ENCODE peak calls at places on chromosomes 7 and 10, in seven cellular contexts. H is CD8-positive, alpha-beta memory T cell; N is tibial nerve; P is ascending aorta; F is fibroblast of lung; W is GM06990; I is dorsolateral prefrontal cortex. G is an unnamed sample.

GRCh38 chr7:11760372-11760771 is 71.6 kb downstream of the THSD7A start:
- DNase-seq in H (no peak), N (no peak), P (no peak), F (no peak), W (no peak), I (no peak), G (peak)

GRCh38 chr7:105178177-105178576 is 164.2 kb downstream of the KMT2E start:
- DNase-seq in H (no peak), N (no peak), P (no peak), F (no peak), W (no peak), I (no peak), G (no peak)

GRCh38 chr7:121966538-121967332 is 93.8 kb downstream of the PTPRZ1 start:
- DNase-seq in H (no peak), N (no peak), P (no peak), F (no peak), W (no peak), I (no peak), G (no peak)

GRCh38 chr7:146175716-146176115 is 59.1 kb downstream of the CNTNAP2 start:
- DNase-seq in H (no peak), N (no peak), P (no peak), F (no peak), W (no peak), I (no peak), G (peak)

GRCh38 chr7:106905734-106906133 is 40.7 kb downstream of the PIK3CG start:
- DNase-seq in H (no peak), N (no peak), P (no peak), F (no peak), W (no peak), I (no peak), G (no peak)

GRCh38 chr7:45661302-45661995 is 87.3 kb downstream of the ADCY1 start:
- DNase-seq in H (no peak), N (no peak), P (peak), F (no peak), W (no peak), I (no peak), G (no peak)

GRCh38 chr7:98352621-98353020 is 48.3 kb downstream of the BAIAP2L1 start:
- DNase-seq in H (no peak), N (no peak), P (no peak), F (peak), W (no peak), I (no peak), G (peak)

GRCh38 chr7:141563956-141564623 is 12.9 kb downstream of the AGK start:
- DNase-seq in H (no peak), N (no peak), P (no peak), F (no peak), W (no peak), I (no peak), G (peak)

GRCh38 chr7:151968357-151968756 is 12.1 kb downstream of the GALNTL5 start:
- DNase-seq in H (no peak), N (no peak), P (peak), F (no peak), W (no peak), I (no peak), G (no peak)

GRCh38 chr7:150938566-150938965 is 39.6 kb downstream of the KCNH2 start:
- DNase-seq in H (no peak), N (no peak), P (peak), F (no peak), W (no peak), I (no peak), G (no peak)
- H3K4me3 ChIP-seq in H (peak), N (no peak), P (no peak), F (no peak), W (no peak), I (no peak), G (no peak)

DNA sequence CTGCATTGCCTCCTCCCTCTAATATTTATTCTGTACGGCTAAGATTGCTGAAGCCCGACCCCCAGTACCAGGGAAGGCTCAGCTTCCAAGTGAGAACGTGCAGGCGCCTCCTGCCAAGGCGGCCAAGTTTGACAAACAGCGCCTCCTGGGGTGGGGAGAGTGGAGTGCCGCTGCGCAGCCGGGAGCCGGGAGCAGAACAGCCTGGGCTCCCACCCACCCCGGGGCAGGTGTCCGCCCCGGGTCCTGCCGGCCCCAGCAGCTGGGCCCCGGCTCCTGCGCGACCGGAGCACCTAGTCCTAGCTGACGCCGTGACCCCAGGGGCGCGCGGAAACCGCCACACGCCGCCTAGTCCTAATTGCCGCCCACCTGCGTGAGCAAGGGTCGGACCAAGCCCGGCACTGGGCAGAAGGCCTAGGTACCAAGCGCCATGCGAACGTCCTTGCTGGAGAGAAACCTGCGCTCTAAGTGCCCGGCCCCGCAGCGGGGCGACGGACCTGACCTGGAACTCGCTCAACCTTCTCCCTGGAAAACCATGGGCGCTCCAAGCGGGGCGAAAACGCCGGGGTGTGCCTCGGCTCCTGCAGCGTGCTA is 5.0 kb upstream of the EBF3 start:
- DNase-seq in H (no peak), N (no peak), P (no peak), F (no peak), W (no peak), I (no peak), G (peak)
- H3K4me3 ChIP-seq in H (no peak), N (no peak), P (peak), F (no peak), W (no peak), I (no peak), G (no peak)

GRCh38 chr7:50791363-50791762 is 8.7 kb upstream of the GRB10 start:
- DNase-seq in H (no peak), N (no peak), P (no peak), F (no peak), W (no peak), I (no peak), G (no peak)
- H3K4me3 ChIP-seq in H (no peak), N (peak), P (peak), F (peak), W (no peak), I (peak), G (peak)

GRCh38 chr7:90738249-90738648 is 142.1 kb downstream of the CDK14 start:
- DNase-seq in H (no peak), N (no peak), P (no peak), F (no peak), W (no peak), I (no peak), G (no peak)

GRCh38 chr7:90736316-90736715 is 140.2 kb downstream of the CDK14 start:
- DNase-seq in H (no peak), N (no peak), P (no peak), F (no peak), W (no peak), I (no peak), G (no peak)

GRCh38 chr7:90740364-90740763 is 144.2 kb downstream of the CDK14 start:
- DNase-seq in H (no peak), N (no peak), P (no peak), F (no peak), W (no peak), I (no peak), G (no peak)

GRCh38 chr7:90739731-90740130 is 143.6 kb downstream of the CDK14 start:
- DNase-seq in H (no peak), N (no peak), P (no peak), F (no peak), W (no peak), I (no peak), G (no peak)

GRCh38 chr7:90736968-90737939 is 141.1 kb downstream of the CDK14 start:
- DNase-seq in H (no peak), N (no peak), P (no peak), F (no peak), W (peak), I (no peak), G (no peak)
- H3K4me3 ChIP-seq in H (no peak), N (no peak), P (no peak), F (no peak), W (no peak), I (no peak), G (no peak)

G was measured in choroid plexus epithelial cell.